ENCODE peak calls at places on chromosomes 13 and 19, in four cellular contexts. T, F, G and P are unnamed samples.

GRCh38 chr13:110528371-110528770 is 33.2 kb downstream of the RAB20 start:
- DNase-seq in T (peak), F (no peak), G (no peak), P (no peak)

GRCh38 chr19:32619051-32619685 is 38.2 kb downstream of the PDCD5 start:
- DNase-seq in T (no peak), F (no peak), G (no peak), P (no peak)

GRCh38 chr19:40348961-40349507 is 539 bp downstream of the PLD3 start:
- DNase-seq in T (peak), F (peak), G (no peak), P (no peak)

GRCh38 chr19:8545743-8546142 is 31.5 kb downstream of the MYO1F start:
- DNase-seq in T (no peak), F (no peak), G (no peak), P (no peak)

GRCh38 chr19:47378246-47378645 is 29.1 kb downstream of the DHX34 start:
- DNase-seq in T (no peak), F (no peak), G (no peak), P (no peak)

GRCh38 chr13:50969691-50970090 is 60.1 kb downstream of the RNASEH2B start:
- DNase-seq in T (no peak), F (no peak), G (no peak), P (no peak)

GRCh38 chr13:26484196-26484595 is 73.3 kb upstream of the WASF3 start:
- DNase-seq in T (no peak), F (no peak), G (no peak), P (no peak)

GRCh38 chr13:110813646-110814624 is 100.4 kb downstream of the ING1 start:
- DNase-seq in T (no peak), F (no peak), G (no peak), P (no peak)

GRCh38 chr13:71851541-71851940 is 15.5 kb downstream of the DACH1 start:
- DNase-seq in T (no peak), F (no peak), G (no peak), P (no peak)

GRCh38 chr19:14768001-14768400 is 10.4 kb downstream of the ADGRE2 start:
- DNase-seq in T (no peak), F (no peak), G (no peak), P (no peak)

GRCh38 chr19:1082165-1082927 is 12.8 kb downstream of the POLR2E start:
- DNase-seq in T (no peak), F (no peak), G (peak), P (no peak)

GRCh38 chr19:40689339-40690049 is 957 bp downstream of the NUMBL start:
- DNase-seq in T (no peak), F (no peak), G (no peak), P (peak)

GRCh38 chr13:76965759-76966421 is 17.6 kb downstream of the ACOD1 start:
- DNase-seq in T (no peak), F (no peak), G (no peak), P (no peak)

GRCh38 chr13:108609353-108609752 is 20.1 kb upstream of the MYO16 start:
- DNase-seq in T (peak), F (no peak), G (no peak), P (peak)

GRCh38 chr13:99731747-99732146 is 230.5 kb downstream of the TM9SF2 start:
- DNase-seq in T (no peak), F (no peak), G (no peak), P (no peak)

GRCh38 chr19:38515906-38516305 is 82.4 kb downstream of the RYR1 start:
- DNase-seq in T (no peak), F (no peak), G (no peak), P (no peak)

GRCh38 chr13:109595466-109595865 is 190.9 kb downstream of the IRS2 start:
- DNase-seq in T (no peak), F (no peak), G (no peak), P (no peak)

GRCh38 chr19:33280351-33280921 is 21.9 kb downstream of the CEBPA start:
- DNase-seq in T (no peak), F (no peak), G (peak), P (peak)

GRCh38 chr13:59166174-59166573 is 997.6 kb downstream of the DIAPH3 start:
- DNase-seq in T (no peak), F (no peak), G (no peak), P (no peak)

GRCh38 chr13:90623318-90624011 is 724.0 kb upstream of the MIR17HG start:
- DNase-seq in T (no peak), F (no peak), G (no peak), P (no peak)

GRCh38 chr19:13692096-13692495 is 72.2 kb upstream of the MRI1 start:
- DNase-seq in T (no peak), F (no peak), G (no peak), P (no peak)

GRCh38 chr19:38975861-38976271 is 324 bp upstream of the FBXO17 start:
- DNase-seq in T (no peak), F (no peak), G (no peak), P (no peak)

GRCh38 chr19:45638930-45639729 is at the start of gene EML2:
- DNase-seq in T (peak), F (no peak), G (no peak), P (peak)

GRCh38 chr19:55526216-55527196 is 10.4 kb downstream of the SBK2 start:
- DNase-seq in T (peak), F (no peak), G (no peak), P (peak)

GRCh38 chr13:66076417-66076816 is 1153.7 kb downstream of the PCDH9 start:
- DNase-seq in T (peak), F (no peak), G (no peak), P (peak)

GRCh38 chr13:113860051-113860471 is 3.8 kb downstream of the GAS6 start:
- DNase-seq in T (no peak), F (no peak), G (no peak), P (no peak)

GRCh38 chr19:30649934-30650614 is 277.9 kb downstream of the ZNF536 start:
- DNase-seq in T (peak), F (peak), G (peak), P (peak)

GRCh38 chr19:19575411-19575810 is 37.3 kb downstream of the CILP2 start:
- DNase-seq in T (no peak), F (no peak), G (no peak), P (no peak)

GRCh38 chr13:21501709-21502108 is 42.6 kb upstream of the ZDHHC20 start:
- DNase-seq in T (no peak), F (no peak), G (no peak), P (no peak)

GRCh38 chr19:55116232-55117062 is 990 bp downstream of the PPP1R12C start:
- DNase-seq in T (peak), F (no peak), G (peak), P (peak)

GRCh38 chr13:84439108-84439507 is 556.8 kb upstream of the SLITRK1 start:
- DNase-seq in T (no peak), F (no peak), G (no peak), P (no peak)

GRCh38 chr19:28488006-28488405 is 724.9 kb downstream of the UQCRFS1 start:
- DNase-seq in T (no peak), F (no peak), G (no peak), P (no peak)

GRCh38 chr13:49240017-49240416 is 7.7 kb upstream of the CDADC1 start:
- DNase-seq in T (peak), F (peak), G (peak), P (peak)

GRCh38 chr13:100490692-100491091 is 97.9 kb downstream of the GGACT start:
- DNase-seq in T (no peak), F (no peak), G (no peak), P (no peak)

GRCh38 chr19:34131100-34131499 is 41.2 kb upstream of the LSM14A start:
- DNase-seq in T (no peak), F (no peak), G (no peak), P (no peak)

GRCh38 chr19:16702123-16702522 is 17.5 kb upstream of the NWD1 start:
- DNase-seq in T (no peak), F (no peak), G (no peak), P (peak)

GRCh38 chr19:10419646-10420443 is 493 bp upstream of the PDE4A start:
- DNase-seq in T (peak), F (peak), G (no peak), P (peak)